ENCODE peak calls at places on chromosomes 2 and 18, in six cellular contexts. U is SJSA1; P is activated T-helper 1 cell treated with anti-CD3 and anti-CD28 coated beads, Interleukin-12 subunit alpha, Interleukin-12 subunit beta, Interleukin-2, Interleukin-4 antibody, amounts not matched to agents 30 ng/mL and 10 ng/mL and 1 ng/mL, durations not matched to agents 14 hours and 24 hours and 36 hours; F is GM10248; X is HTR-8/SVneo; D is NCI-H526. E is an unnamed sample.
A peak's percentile ranks its signal among the peaks of the same experiment; 100 is the strongest.

GRCh38 chr2:11583840-11584529 is 50.1 kb downstream of the GREB1 start:
- DNase-seq in U (peak; percentile 91), P (peak; percentile 57), F (peak; percentile 87), X (peak; percentile 94), D (peak; percentile 70), E (peak; percentile 52)

GRCh38 chr18:79935098-79935480 is 16.4 kb downstream of the SLC66A2 start:
- DNase-seq in U (no peak), P (no peak), F (no peak), X (no peak), D (no peak), E (no peak)

GRCh38 chr2:9961014-9961413 is 9.5 kb downstream of the GRHL1 start:
- DNase-seq in U (no peak), P (no peak), F (no peak), X (no peak), D (no peak), E (no peak)

GRCh38 chr2:117977696-117978095 is 36.2 kb downstream of the CCDC93 start:
- DNase-seq in U (no peak), P (no peak), F (no peak), X (no peak), D (no peak), E (no peak)

GRCh38 chr2:181153886-181154285 is 173.5 kb downstream of the UBE2E3 start:
- DNase-seq in U (no peak), P (no peak), F (no peak), X (no peak), D (no peak), E (no peak)

GRCh38 chr2:43224131-43224570 is 2.3 kb downstream of the ZFP36L2 start:
- DNase-seq in U (peak; percentile 77), P (peak; percentile 71), F (peak; percentile 57), X (peak; percentile 57), D (peak; percentile 83), E (peak; percentile 72)

GRCh38 chr2:9256570-9257043 is 50.0 kb downstream of the ASAP2 start:
- DNase-seq in U (no peak), P (no peak), F (no peak), X (no peak), D (peak; percentile 40), E (no peak)

GRCh38 chr2:24957221-24957620 is 14.5 kb downstream of the DNAJC27 start:
- DNase-seq in U (no peak), P (no peak), F (no peak), X (no peak), D (no peak), E (no peak)

GRCh38 chr2:239192456-239192855 is 208.4 kb downstream of the HDAC4 start:
- DNase-seq in U (peak; percentile 29), P (no peak), F (no peak), X (no peak), D (no peak), E (no peak)

GRCh38 chr2:226903179-226903578 is 67.3 kb downstream of the RHBDD1 start:
- DNase-seq in U (peak; percentile 54), P (no peak), F (no peak), X (peak; percentile 46), D (no peak), E (no peak)

GRCh38 chr18:36769611-36770314 is 59.0 kb downstream of the TPGS2 start:
- DNase-seq in U (no peak), P (no peak), F (peak; percentile 36), X (no peak), D (peak; percentile 13), E (no peak)

GRCh38 chr2:102082591-102083586 is 59.7 kb upstream of the IL1R1 start:
- DNase-seq in U (no peak), P (peak; percentile 41), F (peak; percentile 39), X (no peak), D (no peak), E (peak; percentile 11)

GRCh38 chr18:9069482-9070059 is 32.9 kb upstream of the NDUFV2 start:
- DNase-seq in U (no peak), P (no peak), F (no peak), X (no peak), D (no peak), E (no peak)

GRCh38 chr18:48740068-48740440 is 201.2 kb downstream of the CTIF start:
- DNase-seq in U (no peak), P (no peak), F (no peak), X (no peak), D (no peak), E (no peak)

GRCh38 chr2:88179228-88179679 is 9.1 kb downstream of the THNSL2 start:
- DNase-seq in U (no peak), P (no peak), F (no peak), X (no peak), D (no peak), E (no peak)

GRCh38 chr2:14194233-14194632 is 438.3 kb upstream of the LRATD1 start:
- DNase-seq in U (no peak), P (no peak), F (no peak), X (no peak), D (no peak), E (no peak)

GRCh38 chr2:150846691-150847090 is 359.2 kb upstream of the RND3 start:
- DNase-seq in U (no peak), P (no peak), F (no peak), X (no peak), D (no peak), E (no peak)

GRCh38 chr2:156110890-156111289 is 221.6 kb downstream of the NR4A2 start:
- DNase-seq in U (no peak), P (no peak), F (peak; percentile 31), X (no peak), D (peak; percentile 31), E (no peak)

GRCh38 chr2:36549063-36549662 is 48.8 kb downstream of the FEZ2 start:
- DNase-seq in U (no peak), P (peak; percentile 1), F (no peak), X (no peak), D (no peak), E (no peak)

GRCh38 chr2:1499033-1499795 is 86.0 kb downstream of the TPO start:
- DNase-seq in U (no peak), P (no peak), F (no peak), X (no peak), D (no peak), E (no peak)

GRCh38 chr18:77054606-77055428 is 77.8 kb downstream of the MBP start:
- DNase-seq in U (peak; percentile 83), P (peak; percentile 78), F (peak; percentile 84), X (peak; percentile 80), D (peak; percentile 82), E (peak; percentile 81)

GRCh38 chr2:38315707-38316333 is 61.3 kb downstream of the ATL2 start:
- DNase-seq in U (no peak), P (peak; percentile 16), F (peak; percentile 47), X (peak; percentile 49), D (peak; percentile 55), E (no peak)

GRCh38 chr2:63346441-63346840 is 241.8 kb downstream of the WDPCP start:
- DNase-seq in U (no peak), P (no peak), F (no peak), X (no peak), D (no peak), E (no peak)

GRCh38 chr18:30280861-30281470 is 761.6 kb downstream of the DSC3 start:
- DNase-seq in U (no peak), P (no peak), F (no peak), X (peak; percentile 0), D (peak; percentile 58), E (no peak)

GRCh38 chr2:43648979-43649701 is 12.1 kb downstream of the PLEKHH2 start:
- DNase-seq in U (no peak), P (no peak), F (no peak), X (peak; percentile 14), D (no peak), E (no peak)

GRCh38 chr2:198327526-198327925 is 523.1 kb downstream of the PLCL1 start:
- DNase-seq in U (no peak), P (no peak), F (no peak), X (no peak), D (no peak), E (no peak)

GRCh38 chr2:72950558-72951255 is 33.4 kb downstream of the EMX1 start:
- DNase-seq in U (no peak), P (no peak), F (no peak), X (no peak), D (no peak), E (no peak)

E was measured in activated CD4-positive, alpha-beta T cell treated with anti-CD3 and anti-CD28 coated beads, Interleukin-2, amount 50 U/mL, for 1 hour.